ENCODE peak calls at places on chromosome 4, in eight cellular contexts. D, G, P, R, E, V, Z and T are unnamed samples.

GRCh38 chr4:161762796-161763195 is 401.0 kb downstream of the FSTL5 start:
- DNase-seq in D (no peak), G (no peak), P (no peak), R (no peak), E (peak), V (peak), Z (no peak), T (no peak)

GRCh38 chr4:151407466-151408379 is 1.3 kb upstream of the FHIP1A start:
- DNase-seq in D (peak), G (peak), P (no peak), R (no peak), E (no peak), V (peak), Z (no peak), T (peak)

GRCh38 chr4:75142850-75143249 is 209.9 kb downstream of the PARM1 start:
- DNase-seq in D (no peak), G (no peak), P (no peak), R (no peak), E (peak), V (no peak), Z (peak), T (no peak)

GRCh38 chr4:47836655-47837581 is 949 bp downstream of the CORIN start:
- DNase-seq in D (peak), G (no peak), P (peak), R (peak), E (peak), V (peak), Z (peak), T (peak)

GRCh38 chr4:37601527-37601926 is 84.6 kb downstream of the RELL1 start:
- DNase-seq in D (no peak), G (no peak), P (no peak), R (no peak), E (peak), V (peak), Z (peak), T (no peak)

GRCh38 chr4:76990288-76991080 is 40.9 kb downstream of the SEPTIN11 start:
- DNase-seq in D (no peak), G (no peak), P (no peak), R (no peak), E (peak), V (peak), Z (peak), T (no peak)

GRCh38 chr4:158157412-158157811 is 15.4 kb downstream of the GASK1B start:
- DNase-seq in D (no peak), G (no peak), P (no peak), R (no peak), E (no peak), V (no peak), Z (no peak), T (no peak)

GRCh38 chr4:23934915-23935314 is 45.1 kb upstream of the PPARGC1A start:
- DNase-seq in D (no peak), G (no peak), P (peak), R (no peak), E (peak), V (peak), Z (peak), T (peak)

GRCh38 chr4:56181140-56181950 is 205.9 kb downstream of the AASDH start:
- DNase-seq in D (no peak), G (no peak), P (no peak), R (no peak), E (no peak), V (peak), Z (peak), T (no peak)

GRCh38 chr4:10180927-10181744 is 64.5 kb upstream of the WDR1 start:
- DNase-seq in D (no peak), G (no peak), P (no peak), R (no peak), E (no peak), V (no peak), Z (no peak), T (no peak)

GRCh38 chr4:52376107-52376704 is 282.9 kb downstream of the USP46 start:
- DNase-seq in D (peak), G (no peak), P (peak), R (no peak), E (peak), V (peak), Z (peak), T (no peak)

GRCh38 chr4:11393551-11393950 is 35.1 kb downstream of the HS3ST1 start:
- DNase-seq in D (no peak), G (no peak), P (no peak), R (no peak), E (no peak), V (no peak), Z (no peak), T (no peak)

GRCh38 chr4:13143234-13143633 is 340.9 kb downstream of the RAB28 start:
- DNase-seq in D (no peak), G (no peak), P (no peak), R (no peak), E (no peak), V (no peak), Z (no peak), T (no peak)

GRCh38 chr4:47824844-47825243 is 13.0 kb downstream of the CORIN start:
- DNase-seq in D (no peak), G (no peak), P (no peak), R (peak), E (no peak), V (no peak), Z (no peak), T (no peak)

GRCh38 chr4:142534994-142535393 is 311.1 kb downstream of the INPP4B start:
- DNase-seq in D (no peak), G (no peak), P (no peak), R (no peak), E (peak), V (peak), Z (no peak), T (no peak)

GRCh38 chr4:25095756-25096552 is 64.3 kb downstream of the SEPSECS start:
- DNase-seq in D (no peak), G (no peak), P (no peak), R (no peak), E (no peak), V (no peak), Z (no peak), T (no peak)

GRCh38 chr4:7242766-7243165 is 50.4 kb downstream of the SORCS2 start:
- DNase-seq in D (no peak), G (no peak), P (no peak), R (no peak), E (no peak), V (no peak), Z (no peak), T (no peak)

GRCh38 chr4:4662230-4662629 is 120.4 kb upstream of the STX18 start:
- DNase-seq in D (no peak), G (no peak), P (no peak), R (no peak), E (no peak), V (no peak), Z (no peak), T (no peak)

GRCh38 chr4:115145393-115146160 is 32.2 kb upstream of the NDST4 start:
- DNase-seq in D (no peak), G (no peak), P (no peak), R (no peak), E (no peak), V (no peak), Z (no peak), T (no peak)

GRCh38 chr4:176924238-176924637 is 131.5 kb upstream of the VEGFC start:
- DNase-seq in D (no peak), G (no peak), P (no peak), R (no peak), E (no peak), V (no peak), Z (no peak), T (no peak)

GRCh38 chr4:13642163-13642562 is 14.6 kb upstream of the BOD1L1 start:
- DNase-seq in D (no peak), G (no peak), P (no peak), R (no peak), E (no peak), V (no peak), Z (no peak), T (no peak)

GRCh38 chr4:159577241-159577640 is 474.4 kb downstream of the RAPGEF2 start:
- DNase-seq in D (no peak), G (no peak), P (no peak), R (no peak), E (no peak), V (no peak), Z (no peak), T (no peak)

GRCh38 chr4:129087516-129087915 is 5.8 kb downstream of the SCLT1 start:
- DNase-seq in D (no peak), G (no peak), P (no peak), R (no peak), E (no peak), V (no peak), Z (no peak), T (no peak)

GRCh38 chr4:21645776-21646175 is 302.8 kb downstream of the KCNIP4 start:
- DNase-seq in D (no peak), G (no peak), P (no peak), R (no peak), E (no peak), V (no peak), Z (no peak), T (no peak)

GRCh38 chr4:147829401-147830101 is 97.7 kb downstream of the ARHGAP10 start:
- DNase-seq in D (no peak), G (no peak), P (no peak), R (no peak), E (peak), V (peak), Z (no peak), T (no peak)

GRCh38 chr4:56959064-56959463 is 18.3 kb downstream of the NOA1 start:
- DNase-seq in D (no peak), G (no peak), P (no peak), R (no peak), E (no peak), V (no peak), Z (no peak), T (no peak)

GRCh38 chr4:174154455-174154854 is 129.0 kb downstream of the FBXO8 start:
- DNase-seq in D (no peak), G (no peak), P (no peak), R (no peak), E (peak), V (peak), Z (peak), T (no peak)